ENCODE peak calls at places on chromosomes 13 and 19, in seven cellular contexts. Q is anterior cingulate cortex; G is activated gamma-delta T cell treated with Interleukin-2 at 50 U/mL for 16 hours; S is HuH-7.5; Y is activated T-cell treated with anti-CD3 and anti-CD28 coated beads, Interleukin-2, amount 50 U/mL, for 1 hour; B is nephron progenitor cell; P is uterus. J is an unnamed sample.

GRCh38 chr19:18669883-18670282 is 13.6 kb upstream of the CRTC1 start:
- DNase-seq in P (no peak), B (no peak), Q (no peak), S (no peak), Y (no peak), G (no peak), J (no peak)

GRCh38 chr13:109781384-109782065 is 4.9 kb downstream of the IRS2 start:
- DNase-seq in G (no peak), S (no peak), P (peak; percentile 20), B (no peak), Y (no peak), Q (no peak), J (peak; percentile 39)

GRCh38 chr19:14475251-14476073 is at the start of gene PTGER1:
- DNase-seq in P (no peak), G (no peak), S (peak; percentile 37), B (peak; percentile 55), Q (no peak), Y (peak; percentile 32), J (no peak)

GRCh38 chr19:19103167-19103566 is 35.1 kb downstream of the TMEM161A start:
- DNase-seq in Y (no peak), P (no peak), G (no peak), S (no peak), B (no peak), Q (no peak), J (no peak)

GRCh38 chr19:1266818-1267440 is 2.2 kb upstream of the CIRBP start:
- DNase-seq in B (peak; percentile 90), Y (peak; percentile 83), Q (peak; percentile 63), S (peak; percentile 82), G (peak; percentile 73), P (peak; percentile 86), J (peak; percentile 77)

GRCh38 chr19:11578342-11579142 is 1.1 kb upstream of the ACP5 start:
- DNase-seq in B (peak; percentile 29), S (no peak), Q (no peak), P (peak; percentile 46), G (peak; percentile 26), Y (peak; percentile 50), J (peak; percentile 59)

GRCh38 chr19:3096267-3096901 is 2.2 kb downstream of the GNA11 start:
- DNase-seq in P (no peak), S (peak; percentile 68), Q (no peak), B (no peak), G (no peak), Y (no peak), J (no peak)

GRCh38 chr13:46380242-46380641 is 6.8 kb downstream of the RUBCNL start:
- DNase-seq in P (no peak), G (no peak), Q (no peak), S (no peak), Y (no peak), B (no peak), J (no peak)

GRCh38 chr19:33676999-33677665 is 55.4 kb downstream of the CHST8 start:
- DNase-seq in Y (no peak), P (no peak), G (no peak), S (no peak), Q (no peak), B (no peak), J (no peak)

GRCh38 chr19:1929051-1929742 is 11.8 kb upstream of the CSNK1G2 start:
- DNase-seq in P (peak; percentile 72), Q (peak; percentile 41), S (peak; percentile 95), B (peak; percentile 88), Y (peak; percentile 92), G (peak; percentile 87), J (peak; percentile 84)

GRCh38 chr19:40257096-40257517 is 28.0 kb downstream of the AKT2 start:
- DNase-seq in Q (no peak), G (no peak), P (no peak), B (no peak), S (peak; percentile 41), Y (no peak), J (no peak)

GRCh38 chr13:73076013-73076412 is 17.2 kb downstream of the KLF5 start:
- DNase-seq in S (no peak), G (no peak), B (no peak), Y (no peak), Q (no peak), P (no peak), J (no peak)

GRCh38 chr19:51380379-51380778 is 7.4 kb downstream of the LIM2 start:
- DNase-seq in Q (no peak), S (no peak), P (no peak), G (no peak), B (no peak), Y (no peak), J (no peak)

GRCh38 chr13:86864376-86864775 is 806.8 kb upstream of the SLITRK5 start:
- DNase-seq in Y (no peak), P (no peak), B (no peak), Q (no peak), G (no peak), S (no peak), J (no peak)

GRCh38 chr19:55581145-55581827 is 638 bp upstream of the ZNF579 start:
- DNase-seq in P (no peak), S (no peak), Y (no peak), Q (no peak), B (peak; percentile 51), G (no peak), J (no peak)

GRCh38 chr19:2043269-2043641 is 7.8 kb downstream of the MKNK2 start:
- DNase-seq in Q (no peak), P (peak; percentile 23), G (no peak), Y (peak; percentile 32), B (no peak), S (no peak), J (no peak)

GRCh38 chr13:93341517-93341916 is 114.9 kb downstream of the GPC6 start:
- DNase-seq in B (no peak), G (no peak), P (no peak), S (no peak), Y (no peak), Q (no peak), J (no peak)

GRCh38 chr13:61148691-61149332 is 266.8 kb downstream of the PCDH20 start:
- DNase-seq in B (no peak), G (no peak), Q (no peak), S (no peak), Y (no peak), P (no peak), J (no peak)

GRCh38 chr19:4241824-4242430 is 5.0 kb upstream of the YJU2 start:
- DNase-seq in Y (no peak), Q (no peak), B (no peak), S (no peak), P (no peak), G (no peak), J (no peak)

GRCh38 chr13:20360041-20360491 is 127.9 kb upstream of the GJB6 start:
- DNase-seq in P (no peak), B (no peak), S (no peak), G (no peak), Y (no peak), Q (no peak), J (no peak)

GRCh38 chr13:26185720-26186119 is 36.4 kb downstream of the RNF6 start:
- DNase-seq in Y (no peak), S (no peak), P (no peak), Q (no peak), B (no peak), G (no peak), J (peak; percentile 25)

GRCh38 chr13:98144501-98145350 is 1.8 kb downstream of the FARP1 start:
- DNase-seq in B (peak; percentile 50), Y (no peak), Q (no peak), P (no peak), G (no peak), S (no peak), J (no peak)

GRCh38 chr13:25752957-25753540 is 298.8 kb downstream of the SHISA2 start:
- DNase-seq in G (peak; percentile 6), Y (no peak), Q (no peak), B (no peak), S (no peak), P (peak; percentile 24), J (peak; percentile 76)

GRCh38 chr13:50587839-50588373 is 255.6 kb downstream of the DLEU7 start:
- DNase-seq in P (no peak), Y (no peak), G (no peak), Q (no peak), S (no peak), B (no peak), J (peak; percentile 38)

GRCh38 chr19:23440791-23441190 is 45.5 kb upstream of the ZNF91 start:
- DNase-seq in Q (no peak), B (peak; percentile 10), Y (no peak), S (peak; percentile 28), G (no peak), P (no peak), J (no peak)

GRCh38 chr13:26480246-26480855 is 77.1 kb upstream of the WASF3 start:
- DNase-seq in S (no peak), G (no peak), Q (no peak), P (no peak), Y (no peak), B (no peak), J (no peak)

GRCh38 chr13:64347662-64348061 is 2882.5 kb downstream of the PCDH9 start:
- DNase-seq in B (no peak), S (no peak), P (no peak), Q (no peak), G (no peak), Y (no peak), J (no peak)

GRCh38 chr13:49776871-49777270 is 15.6 kb downstream of the KPNA3 start:
- DNase-seq in S (no peak), Q (no peak), Y (no peak), B (no peak), P (no peak), G (no peak), J (no peak)

GRCh38 chr13:37621811-37622361 is 23.3 kb upstream of the POSTN start:
- DNase-seq in B (no peak), S (no peak), Y (no peak), P (peak; percentile 15), G (no peak), Q (no peak), J (no peak)

GRCh38 chr13:114004416-114005205 is 30.7 kb upstream of the C13orf46 start:
- DNase-seq in G (no peak), S (no peak), Y (no peak), Q (no peak), B (no peak), P (no peak), J (peak; percentile 89)

GRCh38 chr13:93847162-93847561 is 620.6 kb downstream of the GPC6 start:
- DNase-seq in Q (no peak), B (no peak), S (peak; percentile 3), Y (no peak), P (no peak), G (no peak), J (no peak)

GRCh38 chr13:76512676-76513277 is 373.4 kb downstream of the KCTD12 start:
- DNase-seq in S (no peak), P (no peak), G (no peak), Q (no peak), B (no peak), Y (no peak), J (no peak)

GRCh38 chr19:33358408-33358807 is 15.1 kb upstream of the CEBPG start:
- DNase-seq in S (no peak), B (no peak), Q (no peak), Y (no peak), G (no peak), P (no peak), J (no peak)

GRCh38 chr19:47124937-47125668 is 5.5 kb upstream of the SAE1 start:
- DNase-seq in G (no peak), S (peak; percentile 69), Q (no peak), B (no peak), Y (no peak), P (no peak), J (no peak)

GRCh38 chr13:51814825-51815650 is 11.1 kb upstream of the DHRS12 start:
- DNase-seq in Q (no peak), P (peak; percentile 65), S (peak; percentile 70), B (peak; percentile 71), Y (peak; percentile 73), G (peak; percentile 75), J (peak; percentile 56)

GRCh38 chr13:26458196-26458734 is 99.2 kb upstream of the WASF3 start:
- DNase-seq in Y (no peak), G (no peak), P (no peak), S (no peak), B (no peak), Q (no peak), J (no peak)

GRCh38 chr19:2888739-2889224 is 11.9 kb upstream of the ZNF57 start:
- DNase-seq in Q (no peak), P (peak; percentile 28), G (peak; percentile 19), B (no peak), Y (peak; percentile 35), S (no peak), J (peak; percentile 61)

GRCh38 chr13:40787062-40787461 is 2.3 kb upstream of the SLC25A15 start:
- DNase-seq in B (no peak), P (no peak), Q (no peak), S (no peak), G (no peak), Y (no peak), J (no peak)